ENCODE peak calls at places on chromosomes 1 and 21, in nine cellular contexts. P is colonic mucosa; O is fibroblast of pulmonary artery; D is stomach; K is CD4-positive, alpha-beta T cell; Z is fibroblast of lung; F is hepatocyte; I is ovary; A is astrocyte of the spinal cord. W is an unnamed sample.
A peak's percentile ranks its signal among the peaks of the same experiment; 100 is the strongest.

GRCh38 chr1:212749924-212750535 is 41.5 kb downstream of the NSL1 start:
- DNase-seq in P (no peak), O (peak; percentile 89), D (no peak), K (no peak), Z (peak; percentile 62), F (peak; percentile 73), I (no peak), A (peak; percentile 70), W (no peak)

GRCh38 chr1:203296456-203297073 is 8.8 kb upstream of the BTG2 start:
- DNase-seq in P (no peak), O (no peak), D (no peak), K (no peak), Z (no peak), F (no peak), I (peak; percentile 49), A (peak; percentile 17), W (peak; percentile 86)

GRCh38 chr21:45465611-45466329 is 60.8 kb downstream of the COL18A1 start:
- DNase-seq in P (no peak), O (no peak), D (no peak), K (no peak), Z (no peak), F (no peak), I (no peak), A (no peak), W (no peak)

GRCh38 chr1:23865543-23865930 is 2.6 kb downstream of the FUCA1 start:
- DNase-seq in P (peak; percentile 47), O (peak; percentile 10), D (peak; percentile 36), K (no peak), Z (peak; percentile 96), F (no peak), I (no peak), A (peak; percentile 88), W (no peak)

GRCh38 chr1:204207136-204207616 is 6.6 kb downstream of the GOLT1A start:
- DNase-seq in P (peak; percentile 79), O (peak; percentile 34), D (peak; percentile 83), K (peak; percentile 57), Z (peak; percentile 9), F (peak; percentile 79), I (peak; percentile 77), A (peak; percentile 16), W (no peak)

GRCh38 chr1:170032531-170033295 is 41.8 kb downstream of the KIFAP3 start:
- DNase-seq in P (no peak), O (peak; percentile 23), D (no peak), K (no peak), Z (peak; percentile 68), F (no peak), I (no peak), A (peak; percentile 59), W (no peak)

GRCh38 chr1:55559111-55559510 is 343.9 kb upstream of the USP24 start:
- DNase-seq in P (no peak), O (no peak), D (no peak), K (no peak), Z (no peak), F (no peak), I (no peak), A (no peak), W (no peak)

GRCh38 chr1:197367631-197368030 is 99.6 kb downstream of the CRB1 start:
- DNase-seq in P (no peak), O (no peak), D (no peak), K (no peak), Z (no peak), F (no peak), I (peak; percentile 41), A (no peak), W (no peak)

GRCh38 chr1:78101514-78101913 is 55.7 kb downstream of the GIPC2 start:
- DNase-seq in P (peak; percentile 62), O (peak; percentile 97), D (peak; percentile 72), K (no peak), Z (peak; percentile 99), F (peak; percentile 43), I (peak; percentile 19), A (peak; percentile 97), W (peak; percentile 89)

GRCh38 chr1:60637651-60638050 is 444.7 kb upstream of the NFIA start:
- DNase-seq in P (no peak), O (no peak), D (no peak), K (no peak), Z (no peak), F (no peak), I (no peak), A (no peak), W (no peak)

GRCh38 chr1:14486401-14487110 is 111.9 kb upstream of the KAZN start:
- DNase-seq in P (no peak), O (peak; percentile 71), D (no peak), K (no peak), Z (peak; percentile 99), F (no peak), I (peak; percentile 40), A (peak; percentile 93), W (peak; percentile 87)

GRCh38 chr1:13494025-13494424 is 19.8 kb downstream of the LRRC38 start:
- DNase-seq in P (no peak), O (no peak), D (no peak), K (no peak), Z (no peak), F (no peak), I (no peak), A (no peak), W (no peak)

GRCh38 chr1:86104606-86105532 is 51.7 kb downstream of the COL24A1 start:
- DNase-seq in P (peak; percentile 53), O (no peak), D (peak; percentile 41), K (no peak), Z (no peak), F (peak; percentile 37), I (no peak), A (no peak), W (no peak)

GRCh38 chr1:39159224-39160036 is 45.1 kb upstream of the MACF1 start:
- DNase-seq in P (peak; percentile 55), O (peak; percentile 77), D (peak; percentile 52), K (no peak), Z (peak; percentile 89), F (peak; percentile 77), I (no peak), A (peak; percentile 70), W (no peak)

GRCh38 chr1:240572328-240572727 is 39.6 kb downstream of the GREM2 start:
- DNase-seq in P (no peak), O (no peak), D (no peak), K (no peak), Z (no peak), F (no peak), I (no peak), A (no peak), W (no peak)

GRCh38 chr1:193448682-193449461 is 262.5 kb upstream of the B3GALT2 start:
- DNase-seq in P (no peak), O (no peak), D (no peak), K (no peak), Z (no peak), F (no peak), I (no peak), A (no peak), W (no peak)

GRCh38 chr21:36350282-36350910 is 30.4 kb downstream of the MORC3 start:
- DNase-seq in P (no peak), O (peak; percentile 72), D (no peak), K (no peak), Z (peak; percentile 74), F (no peak), I (no peak), A (peak; percentile 67), W (no peak)

GRCh38 chr1:53120659-53121058 is 21.8 kb downstream of the SLC1A7 start:
- DNase-seq in P (no peak), O (no peak), D (no peak), K (no peak), Z (no peak), F (no peak), I (no peak), A (no peak), W (no peak)

GRCh38 chr1:58785424-58786058 is 1.7 kb upstream of the JUN start:
- DNase-seq in P (peak; percentile 61), O (peak; percentile 52), D (peak; percentile 82), K (peak; percentile 25), Z (peak; percentile 66), F (peak; percentile 83), I (no peak), A (peak; percentile 69), W (no peak)
- TF ChIP-seq CTCF in P (no peak), O (no peak), D (no peak), K (no peak), Z (no peak), F (no peak), I (no peak), A (no peak), W (no peak)

GRCh38 chr1:157774412-157774811 is 2.5 kb downstream of the FCRL2 start:
- DNase-seq in P (no peak), O (no peak), D (no peak), K (no peak), Z (no peak), F (no peak), I (no peak), A (no peak), W (no peak)

GRCh38 chr1:157766792-157767191 is 10.1 kb downstream of the FCRL2 start:
- DNase-seq in P (no peak), O (no peak), D (no peak), K (no peak), Z (no peak), F (no peak), I (no peak), A (no peak), W (no peak)

GRCh38 chr1:157773723-157774350 is 3.1 kb downstream of the FCRL2 start:
- DNase-seq in P (peak; percentile 70), O (no peak), D (no peak), K (no peak), Z (no peak), F (peak; percentile 45), I (no peak), A (no peak), W (no peak)

GRCh38 chr1:157771666-157772425 is 5.1 kb downstream of the FCRL2 start:
- DNase-seq in P (no peak), O (no peak), D (no peak), K (no peak), Z (no peak), F (no peak), I (no peak), A (no peak), W (no peak)

GRCh38 chr1:157770442-157771043 is 6.4 kb downstream of the FCRL2 start:
- DNase-seq in P (peak; percentile 36), O (no peak), D (no peak), K (no peak), Z (no peak), F (no peak), I (no peak), A (no peak), W (no peak)
- TF ChIP-seq CTCF in P (peak; percentile 30), O (no peak), D (no peak), K (no peak), Z (no peak), F (peak; percentile 22), I (no peak), A (peak; percentile 18), W (no peak)

DNA sequence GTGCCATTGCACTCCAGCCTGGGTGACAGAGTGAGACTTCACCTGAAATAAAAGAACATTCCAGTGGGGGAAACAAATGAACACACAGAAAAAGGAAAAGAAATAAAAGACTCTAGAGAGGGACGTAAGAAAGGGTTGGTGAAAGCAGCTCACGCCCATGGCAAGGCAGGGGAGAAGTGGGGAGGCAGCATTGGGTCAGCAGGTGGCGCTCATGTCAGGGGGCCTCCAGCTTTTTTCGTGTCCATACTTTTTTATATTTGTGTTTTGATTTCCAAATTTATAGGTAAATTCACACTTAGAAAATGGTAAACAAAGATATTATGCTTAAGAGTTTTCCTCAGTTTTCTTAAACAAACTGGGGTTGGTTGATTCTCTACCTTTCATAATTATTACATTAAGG is 45.5 kb downstream of the VPS13D start:
- DNase-seq in P (peak; percentile 36), O (peak; percentile 41), D (peak; percentile 30), K (peak; percentile 20), Z (no peak), F (peak; percentile 39), I (peak; percentile 62), A (peak; percentile 29), W (no peak)
- TF ChIP-seq CTCF in P (peak; percentile 45), O (peak; percentile 75), D (peak; percentile 44), K (peak; percentile 59), Z (peak; percentile 71), F (peak; percentile 61), I (peak; percentile 60), A (peak; percentile 88), W (peak; percentile 78)

GRCh38 chr1:57707631-57708030 is 283.8 kb upstream of the DAB1 start:
- DNase-seq in P (no peak), O (no peak), D (no peak), K (no peak), Z (no peak), F (no peak), I (no peak), A (no peak), W (no peak)
- TF ChIP-seq CTCF in P (no peak), O (no peak), D (no peak), K (no peak), Z (no peak), F (no peak), I (no peak), A (no peak), W (no peak)

W was measured in AG04449.